ENCODE peak calls at places on chromosomes 13 and 19, in five cellular contexts. One of them, this sample, is unnamed.
A peak's percentile ranks its signal among the peaks of the same experiment; 100 is the strongest.

GRCh38 chr19:23758187-23759074 is at the start of gene ZNF681:
- DNase-seq in CD8-positive, alpha-beta T cell: peak; percentile 76
- DNase-seq in CD8-positive, alpha-beta memory T cell: peak; percentile 94
- DNase-seq in heart left ventricle: peak; percentile 94
- DNase-seq in CD4-positive, CD25-positive, alpha-beta regulatory T cell: peak; percentile 80
- DNase-seq in this sample: peak; percentile 97

GRCh38 chr19:7618771-7619510 is 10.4 kb downstream of the XAB2 start:
- DNase-seq in CD8-positive, alpha-beta T cell: no peak
- DNase-seq in CD4-positive, CD25-positive, alpha-beta regulatory T cell: no peak
- DNase-seq in CD8-positive, alpha-beta memory T cell: no peak
- DNase-seq in heart left ventricle: no peak
- DNase-seq in this sample: peak; percentile 50

GRCh38 chr13:48160879-48161278 is 66.0 kb upstream of the MED4 start:
- DNase-seq in CD8-positive, alpha-beta T cell: no peak
- DNase-seq in heart left ventricle: peak; percentile 50
- DNase-seq in CD4-positive, CD25-positive, alpha-beta regulatory T cell: no peak
- DNase-seq in CD8-positive, alpha-beta memory T cell: no peak
- DNase-seq in this sample: no peak

GRCh38 chr13:79393564-79394249 is 12.3 kb downstream of the RBM26 start:
- DNase-seq in CD8-positive, alpha-beta T cell: peak; percentile 38
- DNase-seq in heart left ventricle: no peak
- DNase-seq in CD8-positive, alpha-beta memory T cell: peak; percentile 67
- DNase-seq in CD4-positive, CD25-positive, alpha-beta regulatory T cell: no peak
- DNase-seq in this sample: peak; percentile 59

GRCh38 chr13:109758937-109759480 is 27.4 kb downstream of the IRS2 start:
- DNase-seq in CD8-positive, alpha-beta memory T cell: no peak
- DNase-seq in heart left ventricle: no peak
- DNase-seq in CD4-positive, CD25-positive, alpha-beta regulatory T cell: no peak
- DNase-seq in CD8-positive, alpha-beta T cell: no peak
- DNase-seq in this sample: no peak

GRCh38 chr19:58569943-58570670 is 3.0 kb downstream of the MZF1 start:
- DNase-seq in CD4-positive, CD25-positive, alpha-beta regulatory T cell: peak; percentile 0
- DNase-seq in CD8-positive, alpha-beta memory T cell: no peak
- DNase-seq in CD8-positive, alpha-beta T cell: no peak
- DNase-seq in heart left ventricle: peak; percentile 21
- DNase-seq in this sample: no peak

GRCh38 chr13:44397766-44398223 is 24.2 kb downstream of the SERP2 start:
- DNase-seq in heart left ventricle: no peak
- DNase-seq in CD4-positive, CD25-positive, alpha-beta regulatory T cell: no peak
- DNase-seq in CD8-positive, alpha-beta memory T cell: no peak
- DNase-seq in CD8-positive, alpha-beta T cell: no peak
- DNase-seq in this sample: no peak

GRCh38 chr19:16825312-16826168 is 3.7 kb upstream of the SIN3B start:
- DNase-seq in heart left ventricle: peak; percentile 70
- DNase-seq in CD8-positive, alpha-beta memory T cell: no peak
- DNase-seq in CD8-positive, alpha-beta T cell: no peak
- DNase-seq in CD4-positive, CD25-positive, alpha-beta regulatory T cell: no peak
- DNase-seq in this sample: peak; percentile 79

GRCh38 chr19:13817615-13818371 is 22.6 kb downstream of the ZSWIM4 start:
- DNase-seq in CD4-positive, CD25-positive, alpha-beta regulatory T cell: no peak
- DNase-seq in CD8-positive, alpha-beta T cell: no peak
- DNase-seq in CD8-positive, alpha-beta memory T cell: no peak
- DNase-seq in heart left ventricle: peak; percentile 56
- DNase-seq in this sample: no peak

DNA sequence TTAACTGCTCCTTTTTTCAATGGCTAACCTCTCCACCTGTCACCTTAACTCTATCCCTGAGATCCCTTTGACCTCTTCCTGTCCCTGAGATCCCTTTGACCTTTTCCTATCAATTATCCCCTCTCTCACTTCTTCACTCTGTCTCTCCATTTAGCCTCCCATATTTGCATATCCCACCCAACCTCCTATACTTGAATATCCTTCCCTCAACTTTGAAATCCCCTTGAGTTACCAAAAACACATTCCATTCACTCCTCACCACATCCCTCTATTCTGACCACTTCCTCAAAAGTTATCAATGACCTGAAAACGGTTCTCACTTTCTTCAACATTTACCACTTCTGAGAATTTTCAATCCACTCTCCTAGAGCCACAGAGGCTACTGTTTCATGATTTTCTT is 3.0 kb downstream of the MYCBP2 start:
- DNase-seq in CD8-positive, alpha-beta T cell: no peak
- DNase-seq in CD4-positive, CD25-positive, alpha-beta regulatory T cell: no peak
- DNase-seq in CD8-positive, alpha-beta memory T cell: no peak
- DNase-seq in heart left ventricle: no peak
- DNase-seq in this sample: no peak
- H3K4me3 ChIP-seq in CD8-positive, alpha-beta T cell: no peak overlapping the region
- H3K4me3 ChIP-seq in CD4-positive, CD25-positive, alpha-beta regulatory T cell: peak overlapping the region; percentile 99
- H3K4me3 ChIP-seq in CD8-positive, alpha-beta memory T cell: peak overlapping the region; percentile 77
- H3K4me3 ChIP-seq in heart left ventricle: no peak overlapping the region
- H3K4me3 ChIP-seq in this sample: no peak overlapping the region

DNA sequence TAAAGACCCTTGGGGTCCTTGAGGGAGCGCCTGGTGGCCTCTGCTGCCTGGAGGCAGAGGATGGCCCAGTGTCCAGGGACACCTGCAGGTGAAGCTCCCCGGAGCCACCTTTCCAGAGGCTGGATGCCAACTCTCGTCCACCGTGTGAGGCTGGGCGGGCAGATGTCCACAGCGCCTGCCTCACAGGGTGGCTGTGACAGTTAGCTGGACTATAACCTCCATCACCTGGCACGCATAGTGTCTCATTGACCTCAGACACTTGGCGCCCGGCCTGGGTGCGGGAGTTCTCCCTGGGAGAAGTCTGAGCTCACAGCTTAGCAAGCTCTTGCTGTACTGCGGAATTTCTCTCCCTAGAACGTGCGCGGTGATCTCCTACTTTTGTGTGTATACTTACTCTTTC is 9.8 kb downstream of the BICRA start:
- DNase-seq in CD8-positive, alpha-beta memory T cell: no peak
- DNase-seq in heart left ventricle: peak; percentile 92
- DNase-seq in CD8-positive, alpha-beta T cell: no peak
- DNase-seq in CD4-positive, CD25-positive, alpha-beta regulatory T cell: no peak
- DNase-seq in this sample: no peak
- H3K4me1 ChIP-seq in CD8-positive, alpha-beta memory T cell: no peaks in the 10 kb centered on the region
- H3K4me1 ChIP-seq in heart left ventricle: peaks cover 6% of the 10 kb centered on the region
- H3K4me1 ChIP-seq in CD8-positive, alpha-beta T cell: peaks cover 8% of the 10 kb centered on the region
- H3K4me1 ChIP-seq in CD4-positive, CD25-positive, alpha-beta regulatory T cell: peaks cover 16% of the 10 kb centered on the region
- H3K4me1 ChIP-seq in this sample: no peaks in the 10 kb centered on the region

GRCh38 chr19:12545267-12545666 is 6.0 kb downstream of the ZNF564 start:
- DNase-seq in CD4-positive, CD25-positive, alpha-beta regulatory T cell: no peak
- DNase-seq in CD8-positive, alpha-beta memory T cell: no peak
- DNase-seq in heart left ventricle: no peak
- DNase-seq in CD8-positive, alpha-beta T cell: no peak
- DNase-seq in this sample: no peak

GRCh38 chr19:12543855-12544254 is 7.4 kb downstream of the ZNF564 start:
- DNase-seq in heart left ventricle: no peak
- DNase-seq in CD8-positive, alpha-beta memory T cell: no peak
- DNase-seq in CD4-positive, CD25-positive, alpha-beta regulatory T cell: no peak
- DNase-seq in CD8-positive, alpha-beta T cell: no peak
- DNase-seq in this sample: no peak

GRCh38 chr19:12546903-12547302 is 4.4 kb downstream of the ZNF564 start:
- DNase-seq in CD8-positive, alpha-beta T cell: no peak
- DNase-seq in heart left ventricle: no peak
- DNase-seq in CD4-positive, CD25-positive, alpha-beta regulatory T cell: no peak
- DNase-seq in CD8-positive, alpha-beta memory T cell: no peak
- DNase-seq in this sample: no peak

GRCh38 chr19:12544401-12544876 is 6.8 kb downstream of the ZNF564 start:
- DNase-seq in CD8-positive, alpha-beta T cell: no peak
- DNase-seq in CD4-positive, CD25-positive, alpha-beta regulatory T cell: no peak
- DNase-seq in CD8-positive, alpha-beta memory T cell: no peak
- DNase-seq in heart left ventricle: no peak
- DNase-seq in this sample: no peak

DNA sequence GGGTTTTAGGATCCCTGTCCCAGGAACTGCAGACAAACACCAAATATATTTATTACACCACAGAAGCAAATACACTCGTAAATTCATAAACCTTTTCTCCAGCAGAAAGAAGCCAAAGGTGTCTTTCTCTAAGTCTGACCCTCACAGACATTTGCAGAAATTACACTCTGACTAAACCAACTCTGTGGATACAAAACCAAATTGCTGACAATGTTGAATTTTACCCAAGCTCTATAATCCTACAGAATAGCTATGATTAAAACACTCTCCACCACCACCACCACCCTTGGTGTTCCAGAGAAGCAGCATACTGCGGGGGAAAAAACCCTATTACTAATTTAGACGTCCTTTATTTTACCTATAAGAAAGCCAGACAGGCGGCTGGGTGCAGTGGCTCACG is 5.2 kb downstream of the ZNF564 start:
- DNase-seq in CD4-positive, CD25-positive, alpha-beta regulatory T cell: no peak
- DNase-seq in CD8-positive, alpha-beta T cell: no peak
- DNase-seq in heart left ventricle: no peak
- DNase-seq in CD8-positive, alpha-beta memory T cell: no peak
- DNase-seq in this sample: no peak
- H3K9me3 ChIP-seq in CD4-positive, CD25-positive, alpha-beta regulatory T cell: peaks cover 15% of the 10 kb centered on the region
- H3K9me3 ChIP-seq in CD8-positive, alpha-beta T cell: no peaks in the 10 kb centered on the region
- H3K9me3 ChIP-seq in heart left ventricle: no peaks in the 10 kb centered on the region
- H3K9me3 ChIP-seq in CD8-positive, alpha-beta memory T cell: no peaks in the 10 kb centered on the region
- H3K9me3 ChIP-seq in this sample: peaks cover 14% of the 10 kb centered on the region

DNA sequence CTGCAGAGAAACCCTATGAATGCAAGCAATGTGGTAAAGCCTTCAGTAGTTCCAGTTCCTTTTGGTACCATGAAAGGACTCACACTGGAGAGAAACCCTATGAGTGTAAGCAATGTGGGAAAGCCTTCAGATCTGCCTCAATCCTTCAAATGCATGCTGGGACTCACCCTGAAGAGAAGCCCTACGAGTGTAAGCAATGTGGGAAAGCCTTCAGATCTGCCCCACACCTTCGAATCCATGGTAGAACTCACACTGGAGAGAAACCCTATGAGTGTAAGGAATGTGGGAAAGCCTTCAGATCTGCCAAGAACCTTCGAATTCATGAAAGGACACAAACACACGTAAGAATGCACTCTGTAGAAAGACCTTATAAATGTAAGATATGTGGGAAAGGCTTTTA is 14.7 kb downstream of the ZNF763 start:
- DNase-seq in CD8-positive, alpha-beta T cell: no peak
- DNase-seq in CD8-positive, alpha-beta memory T cell: no peak
- DNase-seq in heart left ventricle: no peak
- DNase-seq in CD4-positive, CD25-positive, alpha-beta regulatory T cell: no peak
- DNase-seq in this sample: no peak
- H3K4me3 ChIP-seq in CD8-positive, alpha-beta T cell: no peak overlapping the region
- H3K4me3 ChIP-seq in CD8-positive, alpha-beta memory T cell: peak overlapping the region; percentile 46
- H3K4me3 ChIP-seq in heart left ventricle: no peak overlapping the region
- H3K4me3 ChIP-seq in CD4-positive, CD25-positive, alpha-beta regulatory T cell: no peak overlapping the region
- H3K4me3 ChIP-seq in this sample: no peak overlapping the region

GRCh38 chr13:51902776-51903175 is 41.0 kb downstream of the CCDC70 start:
- DNase-seq in CD8-positive, alpha-beta memory T cell: no peak
- DNase-seq in heart left ventricle: no peak
- DNase-seq in CD8-positive, alpha-beta T cell: no peak
- DNase-seq in CD4-positive, CD25-positive, alpha-beta regulatory T cell: no peak
- DNase-seq in this sample: no peak
- H3K4me1 ChIP-seq in CD8-positive, alpha-beta memory T cell: no peaks in the 10 kb centered on the region
- H3K4me1 ChIP-seq in heart left ventricle: no peaks in the 10 kb centered on the region
- H3K4me1 ChIP-seq in CD8-positive, alpha-beta T cell: no peaks in the 10 kb centered on the region
- H3K4me1 ChIP-seq in CD4-positive, CD25-positive, alpha-beta regulatory T cell: no peaks in the 10 kb centered on the region
- H3K4me1 ChIP-seq in this sample: no peaks in the 10 kb centered on the region

DNA sequence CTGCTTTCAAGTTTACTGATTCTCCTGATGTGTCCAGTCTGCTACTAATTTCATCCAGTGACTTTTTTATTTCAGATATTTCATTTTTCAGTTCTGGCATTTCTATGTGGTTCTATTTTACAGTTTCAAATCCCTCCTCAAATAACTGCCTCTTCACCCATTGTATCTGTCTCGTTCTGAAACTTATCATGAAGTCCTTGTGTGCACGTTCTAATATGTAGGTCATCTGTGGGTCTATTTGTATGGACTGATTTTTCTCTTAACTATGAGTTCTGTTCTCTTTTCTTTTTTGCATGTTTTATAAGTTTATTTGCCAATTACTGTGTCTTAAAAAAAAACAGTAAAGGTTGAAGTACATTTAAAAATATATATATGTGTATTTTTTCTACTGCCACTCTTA is 43.3 kb downstream of the KCNC3 start:
- DNase-seq in CD4-positive, CD25-positive, alpha-beta regulatory T cell: no peak
- DNase-seq in heart left ventricle: no peak
- DNase-seq in CD8-positive, alpha-beta memory T cell: no peak
- DNase-seq in CD8-positive, alpha-beta T cell: no peak
- DNase-seq in this sample: peak; percentile 18
- H3K9me3 ChIP-seq in CD4-positive, CD25-positive, alpha-beta regulatory T cell: peaks cover 9% of the 10 kb centered on the region
- H3K9me3 ChIP-seq in heart left ventricle: peaks cover 44% of the 10 kb centered on the region
- H3K9me3 ChIP-seq in CD8-positive, alpha-beta memory T cell: no peaks in the 10 kb centered on the region
- H3K9me3 ChIP-seq in CD8-positive, alpha-beta T cell: no peaks in the 10 kb centered on the region
- H3K9me3 ChIP-seq in this sample: peaks cover 4% of the 10 kb centered on the region

GRCh38 chr19:400976-401835 is 7.7 kb downstream of the C2CD4C start:
- DNase-seq in CD8-positive, alpha-beta memory T cell: peak; percentile 40
- DNase-seq in heart left ventricle: no peak
- DNase-seq in CD4-positive, CD25-positive, alpha-beta regulatory T cell: no peak
- DNase-seq in CD8-positive, alpha-beta T cell: no peak
- DNase-seq in this sample: no peak
- H3K4me3 ChIP-seq in CD8-positive, alpha-beta memory T cell: no peak overlapping the region
- H3K4me3 ChIP-seq in heart left ventricle: no peak overlapping the region
- H3K4me3 ChIP-seq in CD4-positive, CD25-positive, alpha-beta regulatory T cell: no peak overlapping the region
- H3K4me3 ChIP-seq in CD8-positive, alpha-beta T cell: no peak overlapping the region
- H3K4me3 ChIP-seq in this sample: no peak overlapping the region

This sample was measured in SJCRH30.